ENCODE peak calls at places on chromosomes 11 and 22, in seven cellular contexts. C is left ventricle myocardium inferior, O is pancreas, N is psoas muscle, V is neural progenitor cell, I is foreskin keratinocyte, E is PC-3. J is an unnamed sample.

GRCh38 chr11:27694992-27695391 is 5.3 kb downstream of the BDNF start:
- DNase-seq in C (no peak), V (peak), I (no peak), N (no peak), E (peak), O (no peak), J (no peak)

GRCh38 chr11:103806130-103806900 is 230.1 kb upstream of the DDI1 start:
- DNase-seq in N (no peak), V (no peak), C (no peak), E (peak), I (no peak), O (no peak), J (no peak)

GRCh38 chr11:61370349-61371005 is 8.3 kb downstream of the TMEM138 start:
- DNase-seq in C (no peak), N (no peak), V (no peak), I (no peak), O (no peak), E (no peak), J (no peak)

GRCh38 chr11:83521647-83522596 is 235.8 kb upstream of the CCDC90B start:
- DNase-seq in O (no peak), C (no peak), I (no peak), N (no peak), E (peak), V (peak), J (peak)

GRCh38 chr22:25966448-25966913 is 202.8 kb upstream of the SEZ6L start:
- DNase-seq in V (peak), I (no peak), C (no peak), E (no peak), N (no peak), O (no peak), J (no peak)

GRCh38 chr11:2913029-2913431 is 16.2 kb downstream of the PHLDA2 start:
- DNase-seq in V (no peak), I (no peak), N (no peak), C (no peak), O (peak), E (peak), J (peak)

GRCh38 chr11:120343429-120343828 is 7.2 kb downstream of the ARHGEF12 start:
- DNase-seq in C (no peak), E (no peak), I (no peak), V (no peak), O (no peak), N (no peak), J (no peak)

GRCh38 chr22:30947821-30948454 is 20.6 kb downstream of the MORC2 start:
- DNase-seq in V (peak), N (no peak), O (no peak), I (no peak), E (peak), C (no peak), J (peak)

GRCh38 chr11:120182790-120183491 is 27.9 kb upstream of the OAF start:
- DNase-seq in C (peak), I (no peak), E (peak), O (peak), V (no peak), N (peak), J (peak)

GRCh38 chr11:65290448-65291165 is 24.1 kb upstream of the CDC42EP2 start:
- DNase-seq in C (peak), N (peak), E (peak), O (peak), V (no peak), I (no peak), J (no peak)

GRCh38 chr11:27120211-27120610 is 79.6 kb downstream of the BBOX1 start:
- DNase-seq in I (no peak), O (no peak), C (no peak), E (no peak), V (no peak), N (no peak), J (no peak)

GRCh38 chr11:10317281-10317755 is 12.4 kb downstream of the ADM start:
- DNase-seq in E (no peak), N (no peak), I (no peak), V (peak), C (no peak), O (no peak), J (no peak)

GRCh38 chr11:19686234-19686633 is 26.4 kb upstream of the NAV2 start:
- DNase-seq in O (no peak), N (no peak), E (no peak), C (no peak), I (no peak), V (no peak), J (no peak)

GRCh38 chr22:30116362-30117117 is 36.3 kb downstream of the HORMAD2 start:
- DNase-seq in C (no peak), V (peak), O (no peak), E (peak), N (no peak), I (peak), J (peak)

GRCh38 chr11:17988465-17988864 is 24.4 kb downstream of the SERGEF start:
- DNase-seq in O (no peak), V (no peak), I (no peak), E (no peak), N (no peak), C (no peak), J (no peak)

DNA sequence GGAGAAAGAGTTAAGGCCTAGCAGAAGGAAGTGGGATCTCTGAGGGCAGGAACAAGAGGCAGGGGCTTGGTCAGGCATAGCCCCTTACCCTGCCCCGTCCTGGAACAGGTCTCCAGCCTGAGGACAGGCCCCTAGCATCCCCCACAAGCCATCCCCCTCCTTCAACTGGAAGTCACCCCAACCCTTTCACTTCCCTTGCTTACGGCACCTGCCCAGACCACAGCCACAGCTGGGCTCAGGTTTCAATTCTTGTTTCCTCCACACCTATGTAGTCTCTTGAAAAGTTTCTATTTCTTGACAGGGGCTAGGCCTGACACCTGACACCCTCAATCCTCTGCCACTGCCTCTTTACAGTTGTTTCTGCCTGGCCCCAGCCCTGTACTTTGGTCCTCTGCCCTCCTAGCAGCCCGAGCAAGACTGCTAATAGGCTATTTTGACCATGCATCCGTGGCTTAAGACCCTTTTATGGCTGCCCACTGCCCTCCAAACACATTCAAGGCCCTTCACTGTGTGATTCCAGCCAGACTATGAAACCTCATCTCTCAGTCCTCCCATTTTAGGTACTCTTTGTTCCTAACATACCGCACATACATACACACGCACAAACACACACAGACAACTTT is 10.9 kb upstream of the FCHSD2 start:
- DNase-seq in O (no peak), C (no peak), N (no peak), I (no peak), E (peak), V (peak), J (no peak)
- H3K27ac ChIP-seq in O (peak), C (peak), N (peak), I (no peak), E (no peak), V (no peak), J (no peak)

DNA sequence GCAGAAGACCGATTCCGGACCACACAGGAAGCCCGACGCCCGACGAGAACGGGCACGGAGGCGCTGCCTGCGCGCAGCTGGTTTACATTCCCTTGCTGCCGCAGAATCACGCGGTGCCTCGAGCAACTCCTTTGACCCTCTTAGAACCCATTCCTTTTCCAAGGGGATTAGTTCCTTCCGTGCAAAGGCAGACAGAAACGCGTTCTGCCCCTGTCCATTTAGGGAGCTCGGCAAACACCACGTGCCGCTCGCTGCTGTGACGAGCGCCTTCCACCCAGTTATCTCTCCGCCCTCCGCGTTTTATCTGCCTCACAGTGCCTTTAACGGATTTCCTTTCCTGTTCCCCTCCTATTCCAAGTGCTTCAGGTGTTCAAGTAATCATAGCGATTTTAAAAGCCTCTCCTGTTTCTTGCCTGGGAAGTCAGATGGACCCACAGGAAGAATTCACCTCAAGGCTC is 24.1 kb upstream of the MICAL3 start:
- DNase-seq in N (peak), O (no peak), C (no peak), E (no peak), I (no peak), V (peak), J (no peak)
- H3K27ac ChIP-seq in N (peak), O (no peak), C (no peak), E (no peak), I (no peak), V (no peak), J (no peak)

GRCh38 chr11:129260750-129261149 is 68.6 kb upstream of the ARHGAP32 start:
- DNase-seq in N (no peak), O (no peak), I (no peak), E (no peak), C (no peak), V (no peak), J (no peak)
- H3K27ac ChIP-seq in N (no peak), O (no peak), I (no peak), E (no peak), C (no peak), V (peak), J (no peak)

GRCh38 chr11:106920899-106921504 is 97.3 kb downstream of the GUCY1A2 start:
- DNase-seq in V (no peak), N (no peak), O (no peak), E (no peak), I (no peak), C (no peak), J (no peak)
- H3K27ac ChIP-seq in V (no peak), N (no peak), O (no peak), E (no peak), I (no peak), C (peak), J (no peak)

GRCh38 chr11:59426361-59427067 is at the start of gene OR5A2:
- DNase-seq in V (peak), I (no peak), O (no peak), E (peak), C (no peak), N (no peak), J (no peak)
- H3K27ac ChIP-seq in V (peak), I (no peak), O (no peak), E (no peak), C (no peak), N (no peak), J (no peak)

DNA sequence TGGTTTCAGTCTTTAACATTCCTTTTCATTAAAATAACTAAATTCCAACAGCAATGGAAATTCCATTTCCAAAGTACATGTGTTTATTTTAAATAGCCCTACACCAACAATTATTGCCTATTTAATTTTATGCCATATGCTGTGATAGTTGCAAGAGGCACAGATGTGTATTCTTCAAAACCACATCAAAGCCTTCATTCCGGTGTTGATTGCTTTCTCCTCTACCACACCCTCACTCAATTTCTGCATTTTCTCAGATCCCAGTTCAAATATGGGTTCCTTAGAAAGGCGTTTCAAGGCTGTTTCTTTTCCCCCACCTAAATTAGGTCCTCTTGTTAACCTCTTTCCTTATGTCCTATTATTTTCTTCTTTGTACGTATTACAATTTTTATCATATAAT is 6.0 kb upstream of the HSD17B12 start:
- DNase-seq in N (no peak), V (no peak), C (no peak), E (no peak), I (no peak), O (no peak), J (no peak)
- H3K27ac ChIP-seq in N (no peak), V (no peak), C (no peak), E (no peak), I (no peak), O (no peak), J (no peak)

DNA sequence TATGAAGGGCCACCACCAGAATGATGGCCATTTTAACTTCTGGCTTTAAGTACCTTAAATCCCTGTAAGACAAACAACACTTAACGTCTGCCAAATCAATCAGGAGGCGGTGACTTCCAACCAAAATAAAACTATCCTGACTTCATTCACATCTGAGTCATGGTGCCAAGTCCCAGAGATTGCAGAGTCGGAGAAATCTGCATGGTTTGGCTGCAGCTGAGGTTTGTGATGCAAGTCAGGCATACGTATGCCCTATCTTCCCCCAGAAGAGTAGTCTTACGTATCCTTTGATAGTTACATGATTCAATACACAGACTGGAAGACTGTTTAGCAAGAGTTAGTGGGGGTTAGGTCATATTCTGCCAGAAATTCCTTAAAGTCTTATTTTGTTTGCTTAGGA is 1.7 kb upstream of the GAB2 start:
- DNase-seq in O (no peak), N (peak), I (peak), V (no peak), C (peak), E (peak), J (peak)
- H3K27ac ChIP-seq in O (no peak), N (peak), I (no peak), V (no peak), C (peak), E (no peak), J (no peak)

GRCh38 chr11:69638941-69639681 is 1.8 kb upstream of the CCND1 start:
- DNase-seq in C (peak), E (peak), I (peak), V (peak), O (peak), N (peak), J (peak)

GRCh38 chr11:69637601-69637955 is 3.4 kb upstream of the CCND1 start:
- DNase-seq in E (no peak), N (no peak), V (peak), O (no peak), I (no peak), C (no peak), J (no peak)

GRCh38 chr11:69636870-69637600 is 3.9 kb upstream of the CCND1 start:
- DNase-seq in N (no peak), I (no peak), C (no peak), O (peak), V (no peak), E (no peak), J (no peak)

GRCh38 chr11:69639843-69640242 is 1.1 kb upstream of the CCND1 start:
- DNase-seq in V (no peak), E (no peak), N (no peak), C (no peak), O (no peak), I (no peak), J (no peak)

DNA sequence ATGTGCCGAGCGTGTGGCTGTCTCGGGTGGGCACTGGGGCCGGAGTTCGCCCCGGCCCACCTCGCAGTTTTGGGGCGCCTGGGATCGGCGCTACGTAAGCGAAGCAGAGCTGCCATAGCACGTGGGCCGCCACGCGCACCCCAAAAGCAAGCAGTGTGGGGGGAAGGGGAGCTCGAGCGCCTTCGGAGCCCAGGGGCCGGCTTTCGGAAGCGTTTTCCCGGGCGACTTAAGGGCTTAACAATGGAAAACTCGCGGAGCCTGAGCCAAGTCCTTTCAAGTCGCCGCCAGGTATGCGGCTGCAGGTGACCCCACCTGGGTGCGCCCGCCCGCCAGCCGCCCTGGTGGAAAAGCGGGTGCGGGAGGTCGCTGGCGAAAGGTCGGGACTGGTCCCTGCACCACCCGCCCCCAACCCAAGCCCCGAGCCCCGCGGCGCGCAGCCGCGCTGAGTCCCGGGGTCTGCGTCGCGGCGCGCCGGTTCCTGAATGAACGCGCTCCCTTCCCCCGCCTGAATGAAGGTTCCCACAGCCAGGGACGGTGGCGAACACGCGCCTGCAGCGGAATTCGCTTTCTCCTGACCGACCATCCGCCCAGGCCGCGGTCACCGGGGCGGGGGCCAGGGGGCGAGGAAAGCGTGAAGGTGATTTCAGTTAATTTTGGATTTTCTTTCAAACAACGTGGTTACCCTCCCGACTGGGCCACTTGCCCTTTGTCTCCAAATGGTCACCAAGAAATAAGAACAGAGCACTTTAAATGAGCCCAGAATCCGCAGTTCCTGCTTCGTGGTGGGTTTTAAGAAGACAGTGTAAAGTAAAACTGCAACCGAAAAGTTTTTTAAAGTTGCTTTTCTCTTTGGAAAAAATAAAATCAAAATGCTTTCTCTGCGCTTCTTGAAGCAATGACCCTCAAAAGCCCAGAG is 2.7 kb upstream of the CCND1 start:
- DNase-seq in V (peak), N (peak), E (peak), I (peak), O (peak), C (peak), J (no peak)
- H3K27ac ChIP-seq in V (peak), N (peak), E (peak), I (no peak), O (peak), C (peak), J (peak)

DNA sequence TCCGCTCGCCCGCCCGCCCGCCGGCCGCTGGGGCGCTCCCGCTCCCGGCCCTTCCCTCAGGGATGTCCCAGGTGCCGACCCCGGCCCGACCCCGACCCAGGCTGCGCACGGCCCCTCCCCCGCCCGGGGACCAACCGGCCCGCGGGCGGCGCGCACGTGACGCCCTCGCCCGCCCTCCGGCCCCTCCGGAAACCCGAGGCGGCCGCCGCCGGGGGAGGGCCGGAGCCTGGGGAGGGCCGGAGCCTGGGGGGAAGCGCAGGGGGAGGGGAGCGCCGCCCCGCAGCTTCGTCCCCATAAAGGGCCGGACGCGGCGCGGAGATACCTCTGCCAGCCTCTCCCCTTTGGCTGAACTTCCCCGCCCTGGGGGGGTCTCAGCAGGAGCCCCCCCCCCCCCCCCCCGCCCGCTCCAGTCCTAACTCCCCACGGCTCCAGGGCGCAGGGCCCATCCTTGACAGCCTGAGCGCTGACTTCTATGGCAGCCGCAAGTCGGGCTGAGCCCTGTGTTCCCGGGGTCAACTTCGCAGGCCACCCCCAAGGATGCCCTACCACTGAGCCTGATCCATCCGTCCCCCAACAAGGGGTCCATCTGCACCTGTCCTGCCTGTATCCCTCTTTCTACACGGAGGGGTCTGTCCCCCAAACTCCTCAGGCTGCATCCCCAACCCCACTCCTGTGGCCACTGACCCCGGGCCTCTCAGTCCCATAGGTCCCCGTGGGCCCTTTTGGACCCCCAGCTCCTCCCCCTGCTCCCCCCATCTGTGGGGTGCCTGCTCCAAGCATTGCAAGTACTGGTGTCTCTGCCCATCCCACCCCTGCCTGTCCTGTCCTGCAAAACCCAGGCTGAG is at the start of gene MAPK12:
- DNase-seq in O (no peak), E (peak), V (peak), C (no peak), I (no peak), N (peak), J (no peak)
- H3K27ac ChIP-seq in O (no peak), E (no peak), V (no peak), C (peak), I (no peak), N (peak), J (peak)

DNA sequence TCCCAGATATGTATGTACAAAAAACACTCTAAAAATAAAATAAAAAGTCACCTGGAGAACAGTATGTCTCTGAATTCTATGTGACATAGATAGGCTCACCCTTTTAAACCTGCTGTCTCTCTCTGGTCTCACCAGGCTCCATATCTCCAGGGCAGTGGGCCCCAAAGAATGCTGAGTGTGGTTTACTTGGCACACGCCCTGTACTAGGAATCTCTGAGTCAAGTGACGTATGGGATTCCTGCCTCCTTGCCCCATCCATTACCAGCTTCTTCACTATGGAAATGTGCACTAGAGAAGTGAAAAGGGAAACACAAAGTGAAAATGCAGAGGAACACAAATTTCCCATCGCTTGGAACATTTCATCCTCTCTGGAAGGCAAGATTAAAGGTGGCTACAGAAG is 722.2 kb upstream of the TENM4 start:
- DNase-seq in N (no peak), C (no peak), E (peak), V (no peak), O (no peak), I (peak), J (peak)
- H3K27ac ChIP-seq in N (no peak), C (no peak), E (no peak), V (no peak), O (no peak), I (no peak), J (no peak)